ENCODE peak calls at places on chromosomes 5 and 9, in eight cellular contexts. T is GM20000, L is H1, G is neural crest cell, P is coronary artery, B is ovary, M is cardiac muscle cell, X is right lobe of liver. H is an unnamed sample.
A peak's percentile ranks its signal among the peaks of the same experiment; 100 is the strongest.

GRCh38 chr5:8333977-8334376 is 465.0 kb downstream of the MTRR start:
- DNase-seq in T (no peak), L (no peak), G (no peak), P (no peak), B (no peak), M (no peak), X (no peak), H (no peak)

GRCh38 chr9:36862206-36863145 is 171.6 kb downstream of the PAX5 start:
- DNase-seq in T (no peak), L (no peak), G (peak; percentile 60), P (no peak), B (peak; percentile 43), M (peak; percentile 67), X (no peak), H (peak; percentile 21)

GRCh38 chr5:80147119-80147815 is 108.6 kb downstream of the SERINC5 start:
- DNase-seq in T (no peak), L (no peak), G (no peak), P (no peak), B (no peak), M (peak; percentile 14), X (no peak), H (no peak)

GRCh38 chr9:115847245-115847644 is 306.3 kb upstream of the PAPPA start:
- DNase-seq in T (no peak), L (no peak), G (no peak), P (no peak), B (no peak), M (no peak), X (no peak), H (peak; percentile 35)

GRCh38 chr5:177302354-177303110 is 987 bp downstream of the RAB24 start:
- DNase-seq in T (no peak), L (no peak), G (no peak), P (peak; percentile 70), B (no peak), M (no peak), X (no peak), H (no peak)

GRCh38 chr5:34598177-34598794 is 57.8 kb upstream of the RAI14 start:
- DNase-seq in T (no peak), L (no peak), G (no peak), P (no peak), B (no peak), M (peak; percentile 23), X (no peak), H (peak; percentile 92)

GRCh38 chr5:38162625-38163024 is 95.7 kb upstream of the EGFLAM start:
- DNase-seq in T (no peak), L (no peak), G (no peak), P (no peak), B (no peak), M (no peak), X (no peak), H (peak; percentile 9)

GRCh38 chr5:170741801-170742200 is 41.7 kb upstream of the GABRP start:
- DNase-seq in T (no peak), L (no peak), G (no peak), P (no peak), B (no peak), M (no peak), X (peak; percentile 18), H (no peak)

GRCh38 chr9:28808042-28808441 is 1234.8 kb upstream of the C9orf72 start:
- DNase-seq in T (no peak), L (no peak), G (no peak), P (no peak), B (no peak), M (no peak), X (no peak), H (no peak)

GRCh38 chr5:134432677-134433359 is 21.1 kb upstream of the CDKN2AIPNL start:
- DNase-seq in T (no peak), L (no peak), G (no peak), P (no peak), B (no peak), M (no peak), X (no peak), H (no peak)

GRCh38 chr9:109497193-109498165 is 628 bp downstream of the PTPN3 start:
- DNase-seq in T (no peak), L (no peak), G (no peak), P (no peak), B (no peak), M (peak; percentile 15), X (no peak), H (no peak)

GRCh38 chr9:124257865-124258764 is at the start of gene NEK6:
- DNase-seq in T (peak; percentile 83), L (no peak), G (no peak), P (no peak), B (peak; percentile 61), M (peak; percentile 63), X (peak; percentile 81), H (peak; percentile 45)

GRCh38 chr9:133592731-133593409 is 16.3 kb downstream of the FAM163B start:
- DNase-seq in T (no peak), L (no peak), G (no peak), P (no peak), B (no peak), M (no peak), X (no peak), H (no peak)

GRCh38 chr5:120532835-120533234 is 68.7 kb downstream of the PRR16 start:
- DNase-seq in T (no peak), L (no peak), G (peak; percentile 15), P (no peak), B (no peak), M (peak; percentile 20), X (no peak), H (no peak)

GRCh38 chr5:9483779-9484178 is 62.1 kb downstream of the SEMA5A start:
- DNase-seq in T (no peak), L (no peak), G (no peak), P (no peak), B (no peak), M (no peak), X (no peak), H (peak; percentile 17)

GRCh38 chr9:134442486-134443168 is 116.4 kb downstream of the RXRA start:
- DNase-seq in T (no peak), L (no peak), G (no peak), P (no peak), B (peak; percentile 54), M (peak; percentile 66), X (peak; percentile 70), H (peak; percentile 55)

GRCh38 chr5:39055760-39056393 is 18.3 kb downstream of the RICTOR start:
- DNase-seq in T (no peak), L (no peak), G (no peak), P (no peak), B (no peak), M (no peak), X (no peak), H (no peak)

GRCh38 chr5:83974151-83974822 is 253.6 kb upstream of the HAPLN1 start:
- DNase-seq in T (no peak), L (peak; percentile 5), G (no peak), P (no peak), B (no peak), M (peak; percentile 16), X (no peak), H (no peak)

GRCh38 chr9:935348-935965 is 41.0 kb upstream of the DMRT3 start:
- DNase-seq in T (no peak), L (no peak), G (no peak), P (no peak), B (no peak), M (peak; percentile 73), X (no peak), H (peak; percentile 31)

GRCh38 chr9:124045076-124045829 is 33.7 kb downstream of the LHX2 start:
- DNase-seq in T (no peak), L (no peak), G (no peak), P (no peak), B (peak; percentile 89), M (no peak), X (peak; percentile 59), H (no peak)

GRCh38 chr5:136279314-136279713 is 86.0 kb downstream of the TRPC7 start:
- DNase-seq in T (no peak), L (no peak), G (no peak), P (no peak), B (no peak), M (no peak), X (no peak), H (no peak)

GRCh38 chr9:85466834-85467233 is 274.9 kb downstream of the AGTPBP1 start:
- DNase-seq in T (no peak), L (no peak), G (no peak), P (no peak), B (no peak), M (no peak), X (no peak), H (no peak)

GRCh38 chr9:32430720-32431119 is 46.3 kb downstream of the ACO1 start:
- DNase-seq in T (no peak), L (no peak), G (no peak), P (no peak), B (no peak), M (no peak), X (no peak), H (peak; percentile 62)

GRCh38 chr9:9792144-9792857 is 820.5 kb downstream of the PTPRD start:
- DNase-seq in T (no peak), L (no peak), G (no peak), P (no peak), B (no peak), M (no peak), X (no peak), H (no peak)
- TF ChIP-seq CTCF in T (no peak), L (no peak), G (no peak), P (no peak), B (no peak), M (no peak), X (no peak), H (no peak)

DNA sequence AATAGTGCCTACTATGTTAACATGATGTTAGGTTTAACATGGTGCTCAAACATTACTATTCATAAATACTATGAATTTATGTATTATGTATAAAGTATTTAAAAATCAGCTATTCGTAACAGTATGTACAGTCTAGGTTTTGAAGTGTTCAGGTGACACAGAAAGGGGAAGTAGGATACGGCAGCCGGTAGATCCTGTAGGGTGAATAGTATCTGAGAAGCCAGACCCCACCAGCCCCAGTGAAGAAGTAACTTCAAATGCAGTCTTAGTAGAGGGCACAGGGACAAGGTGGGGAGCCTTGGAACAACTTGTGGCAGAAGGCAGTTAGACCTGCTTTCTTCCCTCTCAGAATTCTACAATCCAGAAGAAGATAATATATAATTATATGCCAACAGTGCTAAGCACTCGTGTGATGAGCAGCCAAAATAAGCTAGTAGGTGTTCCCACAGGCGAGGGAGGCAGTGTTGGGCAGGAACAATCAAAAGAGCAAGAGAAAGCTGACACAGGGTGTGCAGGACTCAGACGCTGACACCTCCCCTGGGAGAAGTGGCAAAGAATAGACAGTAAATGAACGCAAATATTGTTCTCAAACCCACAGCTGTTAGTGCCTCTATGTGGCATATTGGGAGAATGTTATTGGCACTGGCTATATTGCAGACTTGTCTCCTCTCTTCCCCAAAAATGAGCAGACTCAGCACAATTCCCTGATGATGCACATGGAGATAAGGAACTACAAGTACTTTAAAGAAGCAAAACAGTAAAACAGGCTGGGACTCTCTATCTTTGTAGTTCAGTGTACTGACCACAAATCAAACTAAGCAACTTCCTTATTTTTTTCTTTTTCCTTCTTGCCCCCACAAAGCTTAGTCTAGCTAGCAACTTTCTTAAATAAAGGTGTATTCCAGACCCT is 4.6 kb downstream of the ZNF367 start:
- DNase-seq in T (no peak), L (no peak), G (no peak), P (no peak), B (no peak), M (no peak), X (no peak), H (no peak)
- TF ChIP-seq CTCF in T (no peak), L (no peak), G (no peak), P (no peak), B (no peak), M (no peak), X (no peak), H (no peak)

GRCh38 chr5:142915840-142916424 is 145.8 kb downstream of the ARHGAP26 start:
- DNase-seq in T (peak; percentile 37), L (peak; percentile 38), G (peak; percentile 15), P (no peak), B (no peak), M (peak; percentile 55), X (peak; percentile 65), H (peak; percentile 16)
- TF ChIP-seq CTCF in T (peak; percentile 50), L (peak; percentile 76), G (peak; percentile 69), P (no peak), B (no peak), M (peak; percentile 49), X (peak; percentile 58), H (peak; percentile 68)

GRCh38 chr5:157473383-157474370 is 13.7 kb downstream of the NIPAL4 start:
- DNase-seq in T (no peak), L (no peak), G (no peak), P (no peak), B (no peak), M (peak; percentile 37), X (no peak), H (peak; percentile 87)
- TF ChIP-seq CTCF in T (no peak), L (no peak), G (no peak), P (no peak), B (no peak), M (no peak), X (no peak), H (peak; percentile 68)

H was measured in HFFc6.